ENCODE peak calls at places on chromosomes 7 and 10, in ten cellular contexts. Q is RWPE1, E is AG10803, M is K562, O is Peyer's patch, N is choroid plexus epithelial cell, G is astrocyte of the spinal cord, C is progenitor cell of endocrine pancreas, A is epithelial cell of esophagus, Z is Caco-2. L is an unnamed sample.

GRCh38 chr7:37315752-37316711 is 132.6 kb downstream of the ELMO1 start:
- DNase-seq in Q (no peak), E (no peak), M (no peak), O (no peak), N (no peak), G (no peak), C (no peak), A (no peak), Z (no peak), L (no peak)

GRCh38 chr7:67019562-67020390 is 23.1 kb downstream of the TYW1 start:
- DNase-seq in Q (no peak), E (peak), M (peak), O (no peak), N (no peak), G (no peak), C (no peak), A (peak), Z (no peak), L (no peak)

GRCh38 chr10:29598861-29599311 is 35.9 kb downstream of the SVIL start:
- DNase-seq in Q (no peak), E (peak), M (no peak), O (no peak), N (peak), G (peak), C (no peak), A (peak), Z (no peak), L (no peak)

GRCh38 chr7:151851782-151852181 is 25.1 kb downstream of the PRKAG2 start:
- DNase-seq in Q (no peak), E (no peak), M (no peak), O (no peak), N (no peak), G (no peak), C (no peak), A (peak), Z (no peak), L (no peak)

GRCh38 chr10:121900443-121901174 is 27.2 kb downstream of the ATE1 start:
- DNase-seq in Q (peak), E (peak), M (peak), O (no peak), N (peak), G (peak), C (no peak), A (peak), Z (peak), L (peak)

GRCh38 chr7:93981480-93981874 is 22.7 kb downstream of the BET1 start:
- DNase-seq in Q (no peak), E (no peak), M (no peak), O (no peak), N (no peak), G (no peak), C (no peak), A (no peak), Z (no peak), L (no peak)

GRCh38 chr10:78802866-78803265 is 265.9 kb upstream of the ZMIZ1 start:
- DNase-seq in Q (peak), E (peak), M (no peak), O (no peak), N (peak), G (peak), C (no peak), A (peak), Z (no peak), L (no peak)

GRCh38 chr7:70739646-70740045 is 392.3 kb upstream of the GALNT17 start:
- DNase-seq in Q (no peak), E (no peak), M (no peak), O (no peak), N (no peak), G (no peak), C (no peak), A (peak), Z (no peak), L (no peak)

GRCh38 chr7:91286432-91286831 is 22.2 kb downstream of the FZD1 start:
- DNase-seq in Q (no peak), E (no peak), M (no peak), O (no peak), N (no peak), G (no peak), C (no peak), A (no peak), Z (no peak), L (no peak)

GRCh38 chr7:91287685-91288084 is 23.5 kb downstream of the FZD1 start:
- DNase-seq in Q (no peak), E (no peak), M (no peak), O (no peak), N (peak), G (peak), C (no peak), A (no peak), Z (no peak), L (no peak)

GRCh38 chr7:91289633-91290260 is 25.5 kb downstream of the FZD1 start:
- DNase-seq in Q (no peak), E (no peak), M (no peak), O (no peak), N (no peak), G (no peak), C (no peak), A (no peak), Z (no peak), L (no peak)

GRCh38 chr7:91285966-91286365 is 21.7 kb downstream of the FZD1 start:
- DNase-seq in Q (no peak), E (peak), M (no peak), O (no peak), N (peak), G (peak), C (no peak), A (peak), Z (no peak), L (no peak)

DNA sequence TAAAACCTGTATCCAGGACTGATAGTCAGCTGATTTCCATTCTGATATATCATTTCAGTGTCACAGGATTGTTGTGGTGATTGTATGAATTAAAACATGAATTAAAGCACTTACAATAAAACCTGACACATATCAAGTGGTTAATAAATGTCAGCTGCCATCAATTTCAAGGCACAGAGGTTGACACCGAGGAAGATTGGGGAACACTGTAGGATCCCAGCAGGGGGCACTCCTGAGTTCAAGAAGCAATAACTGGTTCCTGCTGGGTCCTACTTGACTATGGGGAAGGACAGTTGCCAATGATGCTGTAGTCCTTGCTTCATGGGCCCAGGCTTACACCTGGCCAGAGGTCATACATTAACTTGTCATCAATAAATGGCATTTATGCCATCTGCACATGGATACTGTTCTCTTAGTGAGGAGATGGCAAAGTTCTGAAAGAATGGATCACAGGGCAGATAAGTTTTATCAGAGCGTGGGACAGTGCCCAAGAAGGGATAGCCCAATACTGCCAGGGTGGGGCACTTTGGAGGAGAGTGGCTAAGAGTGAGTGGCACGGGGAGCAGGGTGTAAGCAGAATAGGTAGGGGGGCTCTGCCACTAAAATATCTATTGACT is 24.1 kb downstream of the FZD1 start:
- DNase-seq in Q (no peak), E (no peak), M (peak), O (peak), N (peak), G (no peak), C (no peak), A (peak), Z (peak), L (no peak)
- TF ChIP-seq CTCF in Q (no peak), E (peak), M (peak), O (peak), N (peak), G (peak), C (peak), A (peak), Z (peak), L (peak)

GRCh38 chr10:60417024-60417423 is 27.3 kb upstream of the ANK3 start:
- DNase-seq in Q (no peak), E (no peak), M (no peak), O (no peak), N (peak), G (no peak), C (no peak), A (peak), Z (no peak), L (no peak)
- TF ChIP-seq CTCF in Q (no peak), E (no peak), M (no peak), O (no peak), N (no peak), G (no peak), C (no peak), A (no peak), Z (no peak), L (no peak)

DNA sequence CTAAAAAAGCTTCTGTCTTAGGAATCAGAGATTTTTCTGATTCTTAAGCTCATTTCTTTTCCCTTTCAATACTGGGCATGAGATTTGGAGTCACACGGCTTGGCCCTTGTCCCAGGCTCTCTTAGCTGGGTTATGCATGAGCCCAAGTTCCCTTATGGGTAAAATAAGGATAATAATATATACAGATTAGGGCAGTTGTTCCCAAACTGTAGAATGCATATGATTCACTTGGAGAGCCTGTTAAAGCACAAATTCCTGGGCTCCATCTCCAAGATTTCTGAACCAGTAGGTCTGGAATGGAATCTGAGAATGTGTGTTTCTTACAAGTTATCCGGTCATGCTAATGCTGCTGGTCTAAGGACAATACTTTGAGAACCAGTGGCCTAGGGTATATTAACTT is 154.0 kb downstream of the REEP3 start:
- DNase-seq in Q (no peak), E (peak), M (no peak), O (no peak), N (peak), G (no peak), C (no peak), A (no peak), Z (no peak), L (no peak)
- TF ChIP-seq CTCF in Q (no peak), E (no peak), M (no peak), O (no peak), N (no peak), G (no peak), C (no peak), A (no peak), Z (no peak), L (no peak)

GRCh38 chr7:155032978-155033377 is 30.1 kb upstream of the PAXIP1 start:
- DNase-seq in Q (no peak), E (no peak), M (no peak), O (no peak), N (no peak), G (no peak), C (no peak), A (no peak), Z (no peak), L (no peak)
- TF ChIP-seq CTCF in Q (no peak), E (no peak), M (no peak), O (no peak), N (no peak), G (no peak), C (no peak), A (no peak), Z (no peak), L (no peak)